ENCODE peak calls at places on chromosome 10, in seven cellular contexts. T, H, L, R, Y, U and O are unnamed samples.

GRCh38 chr10:84534168-84534567 is 205.8 kb downstream of the CCSER2 start:
- DNase-seq in T (no peak), H (no peak), L (no peak), R (no peak), Y (no peak), U (peak), O (no peak)

GRCh38 chr10:132932461-132933307 is 9.7 kb downstream of the CFAP46 start:
- DNase-seq in T (no peak), H (no peak), L (no peak), R (no peak), Y (no peak), U (no peak), O (no peak)

GRCh38 chr10:119316002-119316358 is 108.6 kb downstream of the GRK5 start:
- DNase-seq in T (no peak), H (no peak), L (no peak), R (no peak), Y (no peak), U (no peak), O (no peak)

GRCh38 chr10:15439381-15439837 is 68.3 kb upstream of the FAM171A1 start:
- DNase-seq in T (no peak), H (no peak), L (no peak), R (peak), Y (peak), U (peak), O (no peak)

GRCh38 chr10:132429281-132430230 is 32.6 kb downstream of the PWWP2B start:
- DNase-seq in T (no peak), H (no peak), L (no peak), R (no peak), Y (no peak), U (no peak), O (peak)

GRCh38 chr10:99661370-99661749 is 2.1 kb downstream of the ENTPD7 start:
- DNase-seq in T (no peak), H (no peak), L (no peak), R (no peak), Y (peak), U (no peak), O (no peak)

GRCh38 chr10:116742367-116743265 is at the start of gene HSPA12A:
- DNase-seq in T (peak), H (peak), L (peak), R (peak), Y (peak), U (peak), O (peak)

GRCh38 chr10:77029684-77030407 is 607.8 kb downstream of the KCNMA1 start:
- DNase-seq in T (no peak), H (no peak), L (no peak), R (no peak), Y (no peak), U (no peak), O (no peak)

GRCh38 chr10:61124748-61125147 is 180.8 kb upstream of the RHOBTB1 start:
- DNase-seq in T (no peak), H (no peak), L (no peak), R (no peak), Y (no peak), U (peak), O (no peak)

GRCh38 chr10:17984056-17984455 is 32.3 kb downstream of the SLC39A12 start:
- DNase-seq in T (no peak), H (no peak), L (no peak), R (no peak), Y (no peak), U (no peak), O (no peak)

GRCh38 chr10:4662576-4663161 is 163.3 kb upstream of the AKR1E2 start:
- DNase-seq in T (no peak), H (no peak), L (no peak), R (no peak), Y (no peak), U (no peak), O (no peak)

GRCh38 chr10:78634835-78635234 is 433.9 kb upstream of the ZMIZ1 start:
- DNase-seq in T (no peak), H (no peak), L (no peak), R (no peak), Y (no peak), U (no peak), O (no peak)

GRCh38 chr10:17113889-17114288 is 15.7 kb downstream of the CUBN start:
- DNase-seq in T (no peak), H (no peak), L (no peak), R (peak), Y (no peak), U (no peak), O (peak)

GRCh38 chr10:102651455-102652169 is 7.3 kb downstream of the TRIM8 start:
- DNase-seq in T (peak), H (no peak), L (no peak), R (no peak), Y (no peak), U (no peak), O (peak)

GRCh38 chr10:18229839-18230238 is 89.6 kb downstream of the CACNB2 start:
- DNase-seq in T (no peak), H (no peak), L (no peak), R (no peak), Y (peak), U (no peak), O (no peak)

GRCh38 chr10:10128387-10128786 is 889.3 kb upstream of the CELF2 start:
- DNase-seq in T (no peak), H (no peak), L (no peak), R (no peak), Y (no peak), U (no peak), O (no peak)

GRCh38 chr10:103888113-103888841 is 29.7 kb downstream of the STN1 start:
- DNase-seq in T (peak), H (no peak), L (no peak), R (peak), Y (no peak), U (peak), O (peak)

GRCh38 chr10:20207700-20208099 is 391.5 kb downstream of the PLXDC2 start:
- DNase-seq in T (no peak), H (no peak), L (no peak), R (no peak), Y (no peak), U (no peak), O (no peak)

GRCh38 chr10:62335326-62335725 is 38.8 kb upstream of the ZNF365 start:
- DNase-seq in T (peak), H (no peak), L (no peak), R (no peak), Y (no peak), U (no peak), O (no peak)

GRCh38 chr10:92894081-92894480 is 45.8 kb downstream of the EXOC6 start:
- DNase-seq in T (no peak), H (no peak), L (no peak), R (no peak), Y (no peak), U (no peak), O (no peak)

GRCh38 chr10:78572565-78572964 is 496.2 kb upstream of the ZMIZ1 start:
- DNase-seq in T (no peak), H (no peak), L (no peak), R (no peak), Y (no peak), U (no peak), O (no peak)

GRCh38 chr10:93390691-93391090 is 91.4 kb downstream of the MYOF start:
- DNase-seq in T (no peak), H (no peak), L (no peak), R (no peak), Y (no peak), U (peak), O (no peak)

GRCh38 chr10:79982486-79982800 is 33.5 kb upstream of the SFTPD start:
- DNase-seq in T (no peak), H (no peak), L (no peak), R (no peak), Y (no peak), U (peak), O (no peak)

GRCh38 chr10:23343591-23344225 is 889 bp downstream of the C10orf67 start:
- DNase-seq in T (no peak), H (peak), L (peak), R (peak), Y (no peak), U (no peak), O (peak)

GRCh38 chr10:114491419-114491818 is 87.1 kb upstream of the AFAP1L2 start:
- DNase-seq in T (no peak), H (no peak), L (no peak), R (no peak), Y (no peak), U (no peak), O (no peak)

GRCh38 chr10:11906714-11907113 is 83.6 kb downstream of the PROSER2 start:
- DNase-seq in T (no peak), H (no peak), L (no peak), R (no peak), Y (no peak), U (peak), O (peak)

GRCh38 chr10:102504179-102504975 is 605 bp downstream of the SUFU start:
- DNase-seq in T (no peak), H (peak), L (no peak), R (peak), Y (no peak), U (peak), O (peak)

GRCh38 chr10:61320257-61320587 is 133.0 kb downstream of the TMEM26 start:
- DNase-seq in T (no peak), H (no peak), L (no peak), R (no peak), Y (no peak), U (no peak), O (no peak)

GRCh38 chr10:88039496-88040200 is 176.2 kb downstream of the PTEN start:
- DNase-seq in T (no peak), H (no peak), L (no peak), R (no peak), Y (no peak), U (no peak), O (no peak)